ENCODE peak calls at places on chromosome 5, in six cellular contexts. O is IMR-90, T is MM.1S, Y is right lobe of liver, V is body of pancreas, C is breast epithelium. N is an unnamed sample.

GRCh38 chr5:42377496-42377895 is 45.7 kb upstream of the GHR start:
- DNase-seq in O (no peak), T (no peak), Y (no peak), V (no peak), C (no peak), N (no peak)

GRCh38 chr5:33489481-33490067 is 48.8 kb downstream of the TARS1 start:
- DNase-seq in O (no peak), T (no peak), Y (no peak), V (no peak), C (no peak), N (no peak)

GRCh38 chr5:13957032-13957645 is 12.7 kb upstream of the DNAH5 start:
- DNase-seq in O (peak; percentile 78), T (peak; percentile 64), Y (no peak), V (peak; percentile 37), C (no peak), N (no peak)

GRCh38 chr5:34656700-34657549 is 797 bp downstream of the RAI14 start:
- DNase-seq in O (no peak), T (no peak), Y (peak; percentile 35), V (peak; percentile 16), C (peak; percentile 19), N (peak; percentile 71)

GRCh38 chr5:122366501-122366900 is 54.5 kb downstream of the SNCAIP start:
- DNase-seq in O (peak; percentile 38), T (no peak), Y (no peak), V (no peak), C (no peak), N (no peak)

GRCh38 chr5:111313017-111313724 is 89.0 kb downstream of the CAMK4 start:
- DNase-seq in O (peak; percentile 16), T (no peak), Y (no peak), V (no peak), C (no peak), N (no peak)

GRCh38 chr5:111075520-111075919 is 4.0 kb downstream of the TSLP start:
- DNase-seq in O (peak; percentile 96), T (no peak), Y (no peak), V (no peak), C (no peak), N (no peak)

GRCh38 chr5:198516-198915 is 7.2 kb downstream of the LRRC14B start:
- DNase-seq in O (no peak), T (no peak), Y (no peak), V (no peak), C (no peak), N (no peak)

GRCh38 chr5:33743089-33743488 is 148.7 kb downstream of the ADAMTS12 start:
- DNase-seq in O (no peak), T (no peak), Y (no peak), V (no peak), C (no peak), N (no peak)

DNA sequence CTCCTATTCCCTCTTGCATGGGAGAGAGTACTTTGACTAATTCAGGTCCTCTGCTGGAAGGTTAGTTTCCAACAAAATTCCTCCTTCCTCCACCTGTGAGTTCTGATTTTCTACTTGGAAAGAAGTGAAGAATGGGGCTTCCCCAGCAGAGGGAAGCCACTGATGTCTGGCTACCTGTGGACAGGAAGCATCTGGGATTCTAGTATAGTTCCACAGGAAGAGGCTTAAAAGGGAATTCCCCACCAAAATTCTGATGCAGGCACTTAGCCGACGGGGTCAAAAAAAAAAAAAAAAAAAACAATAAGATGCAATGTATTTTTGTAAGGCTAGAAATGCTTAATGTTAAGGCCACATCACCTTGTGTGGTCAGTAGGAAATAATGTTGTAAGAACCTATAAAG is 33.4 kb downstream of the PCDHGC5 start:
- DNase-seq in O (no peak), T (no peak), Y (no peak), V (no peak), C (no peak), N (no peak)
- H3K4me1 ChIP-seq in O (peaks cover 37% of the 10 kb centered on the region), T (peaks cover 32% of the 10 kb centered on the region), Y (peaks cover 14% of the 10 kb centered on the region), V (peaks cover 28% of the 10 kb centered on the region), C (no peaks in the 10 kb centered on the region), N (peaks cover 18% of the 10 kb centered on the region)

DNA sequence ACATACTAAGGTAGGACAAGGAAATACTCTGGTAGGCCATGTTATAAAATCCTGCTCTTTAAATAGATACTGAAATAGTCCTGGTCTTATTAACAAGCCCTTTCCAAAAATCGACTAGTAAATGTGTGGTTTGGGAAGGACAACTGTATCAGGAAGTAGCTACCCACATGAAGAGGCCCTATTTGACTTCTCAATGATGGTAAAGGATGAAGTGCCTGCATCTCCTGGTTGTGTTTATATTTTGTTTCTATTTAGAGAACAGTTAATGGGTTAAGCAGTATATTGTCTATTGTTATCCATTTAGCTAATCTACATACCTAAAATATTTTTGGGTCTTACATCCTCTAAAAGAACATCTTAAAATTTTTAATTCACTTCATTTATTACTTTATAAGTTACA is 12.5 kb downstream of the GDF9 start:
- DNase-seq in O (no peak), T (no peak), Y (no peak), V (no peak), C (no peak), N (no peak)
- H3K27ac ChIP-seq in O (no peak overlapping the region), T (no peak overlapping the region), Y (peak overlapping the region; percentile 79), V (no peak overlapping the region), C (no peak overlapping the region), N (no peak overlapping the region)

DNA sequence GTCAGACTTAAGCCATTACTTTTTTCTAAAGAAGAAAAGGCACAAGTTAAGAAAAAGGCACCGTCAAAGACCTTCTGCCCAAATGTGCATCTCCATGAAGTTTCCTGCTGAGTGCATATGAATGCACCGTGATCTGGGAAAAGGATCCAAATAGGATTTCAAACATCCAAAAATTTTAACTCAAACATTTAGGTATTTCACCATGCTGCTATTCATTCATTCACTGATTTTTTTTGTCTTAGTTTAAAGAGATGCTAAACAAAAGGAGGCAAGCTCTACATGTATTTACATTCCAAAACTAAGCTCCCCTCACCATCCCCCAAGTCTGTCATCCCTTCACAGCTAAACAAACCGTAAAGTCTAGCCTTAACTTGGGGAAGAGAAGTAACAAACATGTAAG is 291.9 kb downstream of the ARL15 start:
- DNase-seq in O (peak; percentile 66), T (no peak), Y (no peak), V (no peak), C (no peak), N (no peak)
- H3K4me1 ChIP-seq in O (peaks cover 11% of the 10 kb centered on the region), T (peaks cover 8% of the 10 kb centered on the region), Y (no peaks in the 10 kb centered on the region), V (no peaks in the 10 kb centered on the region), C (no peaks in the 10 kb centered on the region), N (no peaks in the 10 kb centered on the region)

DNA sequence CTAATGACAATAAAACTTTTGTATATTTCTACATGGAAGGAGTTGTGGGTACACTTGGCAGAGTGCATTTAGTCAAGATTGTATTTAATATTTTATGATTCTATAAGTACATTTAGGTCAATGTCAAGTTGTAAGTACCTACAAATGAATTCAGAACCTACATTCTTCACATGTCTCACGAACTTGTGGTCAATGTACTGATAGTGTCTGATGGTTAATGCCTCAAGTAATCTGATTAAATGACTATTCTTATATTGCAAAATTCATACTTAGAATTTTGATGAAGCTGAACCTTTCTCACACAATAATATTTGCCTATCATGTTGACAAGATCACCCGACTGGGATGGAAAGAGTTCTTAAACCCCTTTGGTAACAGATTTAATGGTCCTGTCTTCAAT is 444.5 kb downstream of the CTNND2 start:
- DNase-seq in O (no peak), T (no peak), Y (no peak), V (no peak), C (no peak), N (no peak)
- H3K27ac ChIP-seq in O (no peak overlapping the region), T (no peak overlapping the region), Y (no peak overlapping the region), V (no peak overlapping the region), C (no peak overlapping the region), N (no peak overlapping the region)

GRCh38 chr5:181151146-181151545 is 3.8 kb downstream of the OR2V2 start:
- DNase-seq in O (no peak), T (no peak), Y (no peak), V (no peak), C (no peak), N (no peak)

GRCh38 chr5:181149355-181149754 is 2.0 kb downstream of the OR2V2 start:
- DNase-seq in O (no peak), T (no peak), Y (no peak), V (no peak), C (no peak), N (no peak)

GRCh38 chr5:181153814-181154213 is 6.4 kb downstream of the OR2V2 start:
- DNase-seq in O (no peak), T (no peak), Y (no peak), V (no peak), C (no peak), N (no peak)

GRCh38 chr5:181149806-181150733 is 2.7 kb downstream of the OR2V2 start:
- DNase-seq in O (no peak), T (peak; percentile 36), Y (no peak), V (no peak), C (no peak), N (no peak)

GRCh38 chr5:181152406-181152805 is 5.0 kb downstream of the OR2V2 start:
- DNase-seq in O (peak; percentile 72), T (no peak), Y (no peak), V (no peak), C (no peak), N (no peak)
- H3K4me1 ChIP-seq in O (no peaks in the 10 kb centered on the region), T (no peaks in the 10 kb centered on the region), Y (no peaks in the 10 kb centered on the region), V (no peaks in the 10 kb centered on the region), C (no peaks in the 10 kb centered on the region), N (no peaks in the 10 kb centered on the region)

GRCh38 chr5:155815248-155815647 is 511.7 kb upstream of the SGCD start:
- DNase-seq in O (no peak), T (no peak), Y (no peak), V (no peak), C (no peak), N (no peak)
- H3K27ac ChIP-seq in O (no peak overlapping the region), T (no peak overlapping the region), Y (no peak overlapping the region), V (no peak overlapping the region), C (no peak overlapping the region), N (no peak overlapping the region)

GRCh38 chr5:40672440-40672839 is 7.3 kb upstream of the PTGER4 start:
- DNase-seq in O (no peak), T (no peak), Y (no peak), V (no peak), C (no peak), N (no peak)

GRCh38 chr5:40676643-40677333 is 2.9 kb upstream of the PTGER4 start:
- DNase-seq in O (peak; percentile 87), T (no peak), Y (no peak), V (peak; percentile 35), C (no peak), N (peak; percentile 79)

GRCh38 chr5:40675396-40676133 is 4.2 kb upstream of the PTGER4 start:
- DNase-seq in O (no peak), T (no peak), Y (no peak), V (no peak), C (no peak), N (no peak)

GRCh38 chr5:40677456-40677855 is 2.3 kb upstream of the PTGER4 start:
- DNase-seq in O (no peak), T (no peak), Y (no peak), V (no peak), C (no peak), N (no peak)

GRCh38 chr5:40674661-40675235 is 5.0 kb upstream of the PTGER4 start:
- DNase-seq in O (no peak), T (no peak), Y (no peak), V (no peak), C (no peak), N (no peak)
- H3K4me1 ChIP-seq in O (peaks cover 6% of the 10 kb centered on the region), T (peaks cover 9% of the 10 kb centered on the region), Y (no peaks in the 10 kb centered on the region), V (peaks cover 13% of the 10 kb centered on the region), C (no peaks in the 10 kb centered on the region), N (peaks cover 24% of the 10 kb centered on the region)

N was measured in sigmoid colon.